ENCODE peak calls at places on chromosomes 1 and 21, in seven cellular contexts. R is skeletal muscle cell; B is heart right ventricle; F is astrocyte of the cerebellum; Q is tibial nerve; V is hepatocyte; Y is activated naive CD8-positive, alpha-beta T cell treated with anti-CD3 and anti-CD28 coated beads for 36 hours. E is an unnamed sample.

GRCh38 chr21:42469272-42469671 is 26.8 kb downstream of the RSPH1 start:
- DNase-seq in R (no peak), B (no peak), F (no peak), Q (no peak), V (peak), Y (no peak), E (no peak)

GRCh38 chr1:32969556-32969955 is 4.9 kb upstream of the RNF19B start:
- DNase-seq in R (no peak), B (no peak), F (peak), Q (no peak), V (no peak), Y (no peak), E (no peak)

GRCh38 chr1:115874929-115875328 is 34.0 kb upstream of the NHLH2 start:
- DNase-seq in R (peak), B (no peak), F (no peak), Q (no peak), V (no peak), Y (no peak), E (no peak)

GRCh38 chr1:201399352-201400126 is 415 bp upstream of the LAD1 start:
- DNase-seq in R (no peak), B (no peak), F (no peak), Q (no peak), V (peak), Y (peak), E (no peak)

GRCh38 chr1:160251687-160252526 is 10.4 kb downstream of the DCAF8 start:
- DNase-seq in R (peak), B (peak), F (peak), Q (peak), V (peak), Y (peak), E (peak)

GRCh38 chr21:16218682-16219343 is 489.0 kb downstream of the USP25 start:
- DNase-seq in R (no peak), B (no peak), F (no peak), Q (no peak), V (no peak), Y (no peak), E (no peak)

GRCh38 chr1:10484519-10484918 is 9.8 kb downstream of the PEX14 start:
- DNase-seq in R (no peak), B (no peak), F (no peak), Q (no peak), V (no peak), Y (no peak), E (no peak)

GRCh38 chr1:217528271-217528670 is 102.6 kb downstream of the GPATCH2 start:
- DNase-seq in R (no peak), B (no peak), F (no peak), Q (no peak), V (no peak), Y (no peak), E (no peak)

GRCh38 chr1:160643138-160643537 is 3.7 kb downstream of the SLAMF1 start:
- DNase-seq in R (no peak), B (no peak), F (no peak), Q (no peak), V (no peak), Y (no peak), E (no peak)

GRCh38 chr1:101769520-101769919 is 227.2 kb downstream of the OLFM3 start:
- DNase-seq in R (no peak), B (no peak), F (no peak), Q (no peak), V (peak), Y (no peak), E (no peak)

GRCh38 chr1:6345460-6345859 is 48.1 kb downstream of the ACOT7 start:
- DNase-seq in R (no peak), B (no peak), F (no peak), Q (no peak), V (no peak), Y (no peak), E (no peak)

GRCh38 chr1:7234471-7234755 is 449.2 kb downstream of the CAMTA1 start:
- DNase-seq in R (no peak), B (no peak), F (no peak), Q (no peak), V (no peak), Y (no peak), E (no peak)

E was measured in SJSA1.